ENCODE peak calls at places on chromosome 17, in nine cellular contexts. One of them, this sample, is unnamed.

GRCh38 chr17:76082326-76083251 is 3.6 kb downstream of the ZACN start:
- DNase-seq in AG04450: no peak
- DNase-seq in CD4-positive, alpha-beta memory T cell: no peak
- DNase-seq in IMR-90: no peak
- DNase-seq in colonic mucosa: no peak
- DNase-seq in uterus: no peak
- DNase-seq in aorta: no peak
- DNase-seq in lower lobe of right lung: peak
- DNase-seq in cardiac muscle cell: peak
- DNase-seq in this sample: no peak

GRCh38 chr17:15972497-15972951 is 27.0 kb downstream of the ZSWIM7 start:
- DNase-seq in AG04450: no peak
- DNase-seq in CD4-positive, alpha-beta memory T cell: no peak
- DNase-seq in IMR-90: no peak
- DNase-seq in colonic mucosa: no peak
- DNase-seq in uterus: no peak
- DNase-seq in aorta: no peak
- DNase-seq in lower lobe of right lung: no peak
- DNase-seq in cardiac muscle cell: no peak
- DNase-seq in this sample: no peak

GRCh38 chr17:80455784-80456183 is 20.6 kb downstream of the NPTX1 start:
- DNase-seq in AG04450: no peak
- DNase-seq in CD4-positive, alpha-beta memory T cell: no peak
- DNase-seq in IMR-90: no peak
- DNase-seq in colonic mucosa: no peak
- DNase-seq in uterus: no peak
- DNase-seq in aorta: no peak
- DNase-seq in lower lobe of right lung: no peak
- DNase-seq in cardiac muscle cell: no peak
- DNase-seq in this sample: no peak

GRCh38 chr17:70810609-70811008 is 641.3 kb downstream of the KCNJ2 start:
- DNase-seq in AG04450: peak
- DNase-seq in CD4-positive, alpha-beta memory T cell: no peak
- DNase-seq in IMR-90: peak
- DNase-seq in colonic mucosa: no peak
- DNase-seq in uterus: no peak
- DNase-seq in aorta: no peak
- DNase-seq in lower lobe of right lung: no peak
- DNase-seq in cardiac muscle cell: no peak
- DNase-seq in this sample: no peak

GRCh38 chr17:66713533-66714042 is 121.3 kb upstream of the CACNG5 start:
- DNase-seq in AG04450: no peak
- DNase-seq in CD4-positive, alpha-beta memory T cell: no peak
- DNase-seq in IMR-90: no peak
- DNase-seq in colonic mucosa: no peak
- DNase-seq in uterus: no peak
- DNase-seq in aorta: no peak
- DNase-seq in lower lobe of right lung: no peak
- DNase-seq in cardiac muscle cell: peak
- DNase-seq in this sample: no peak

GRCh38 chr17:83101805-83102480 is 22.5 kb downstream of the METRNL start:
- DNase-seq in AG04450: no peak
- DNase-seq in CD4-positive, alpha-beta memory T cell: no peak
- DNase-seq in IMR-90: no peak
- DNase-seq in colonic mucosa: peak
- DNase-seq in uterus: no peak
- DNase-seq in aorta: peak
- DNase-seq in lower lobe of right lung: peak
- DNase-seq in cardiac muscle cell: no peak
- DNase-seq in this sample: no peak

GRCh38 chr17:69287168-69287567 is 39.8 kb downstream of the ABCA5 start:
- DNase-seq in AG04450: no peak
- DNase-seq in CD4-positive, alpha-beta memory T cell: no peak
- DNase-seq in IMR-90: peak
- DNase-seq in colonic mucosa: no peak
- DNase-seq in uterus: no peak
- DNase-seq in aorta: no peak
- DNase-seq in lower lobe of right lung: no peak
- DNase-seq in cardiac muscle cell: no peak
- DNase-seq in this sample: no peak

GRCh38 chr17:48542114-48542955 is 2.6 kb downstream of the HOXB2 start:
- DNase-seq in AG04450: no peak
- DNase-seq in CD4-positive, alpha-beta memory T cell: no peak
- DNase-seq in IMR-90: peak
- DNase-seq in colonic mucosa: no peak
- DNase-seq in uterus: peak
- DNase-seq in aorta: no peak
- DNase-seq in lower lobe of right lung: no peak
- DNase-seq in cardiac muscle cell: no peak
- DNase-seq in this sample: no peak

GRCh38 chr17:19766421-19767270 is 18.5 kb upstream of the ALDH3A1 start:
- DNase-seq in AG04450: no peak
- DNase-seq in CD4-positive, alpha-beta memory T cell: peak
- DNase-seq in IMR-90: peak
- DNase-seq in colonic mucosa: peak
- DNase-seq in uterus: peak
- DNase-seq in aorta: peak
- DNase-seq in lower lobe of right lung: peak
- DNase-seq in cardiac muscle cell: peak
- DNase-seq in this sample: peak

GRCh38 chr17:35116845-35117244 is 2.8 kb downstream of the RAD51D start:
- DNase-seq in AG04450: no peak
- DNase-seq in CD4-positive, alpha-beta memory T cell: no peak
- DNase-seq in IMR-90: no peak
- DNase-seq in colonic mucosa: no peak
- DNase-seq in uterus: no peak
- DNase-seq in aorta: no peak
- DNase-seq in lower lobe of right lung: no peak
- DNase-seq in cardiac muscle cell: no peak
- DNase-seq in this sample: no peak

GRCh38 chr17:7191571-7192270 is 12.6 kb upstream of the ASGR1 start:
- DNase-seq in AG04450: no peak
- DNase-seq in CD4-positive, alpha-beta memory T cell: no peak
- DNase-seq in IMR-90: peak
- DNase-seq in colonic mucosa: peak
- DNase-seq in uterus: peak
- DNase-seq in aorta: peak
- DNase-seq in lower lobe of right lung: peak
- DNase-seq in cardiac muscle cell: peak
- DNase-seq in this sample: no peak

GRCh38 chr17:29577778-29578211 is 9.3 kb downstream of the TP53I13 start:
- DNase-seq in AG04450: no peak
- DNase-seq in CD4-positive, alpha-beta memory T cell: no peak
- DNase-seq in IMR-90: peak
- DNase-seq in colonic mucosa: no peak
- DNase-seq in uterus: peak
- DNase-seq in aorta: peak
- DNase-seq in lower lobe of right lung: peak
- DNase-seq in cardiac muscle cell: no peak
- DNase-seq in this sample: peak

GRCh38 chr17:44323359-44324091 is 1.1 kb downstream of the SLC25A39 start:
- DNase-seq in AG04450: no peak
- DNase-seq in CD4-positive, alpha-beta memory T cell: no peak
- DNase-seq in IMR-90: no peak
- DNase-seq in colonic mucosa: peak
- DNase-seq in uterus: no peak
- DNase-seq in aorta: peak
- DNase-seq in lower lobe of right lung: no peak
- DNase-seq in cardiac muscle cell: no peak
- DNase-seq in this sample: no peak

GRCh38 chr17:44326867-44327444 is 2.3 kb upstream of the SLC25A39 start:
- DNase-seq in AG04450: peak
- DNase-seq in CD4-positive, alpha-beta memory T cell: peak
- DNase-seq in IMR-90: peak
- DNase-seq in colonic mucosa: peak
- DNase-seq in uterus: peak
- DNase-seq in aorta: peak
- DNase-seq in lower lobe of right lung: peak
- DNase-seq in cardiac muscle cell: peak
- DNase-seq in this sample: peak

GRCh38 chr17:44324092-44324570 is 492 bp downstream of the SLC25A39 start:
- DNase-seq in AG04450: no peak
- DNase-seq in CD4-positive, alpha-beta memory T cell: no peak
- DNase-seq in IMR-90: no peak
- DNase-seq in colonic mucosa: no peak
- DNase-seq in uterus: no peak
- DNase-seq in aorta: peak
- DNase-seq in lower lobe of right lung: peak
- DNase-seq in cardiac muscle cell: peak
- DNase-seq in this sample: peak

GRCh38 chr17:44322236-44322895 is 2.3 kb downstream of the SLC25A39 start:
- DNase-seq in AG04450: no peak
- DNase-seq in CD4-positive, alpha-beta memory T cell: no peak
- DNase-seq in IMR-90: no peak
- DNase-seq in colonic mucosa: no peak
- DNase-seq in uterus: no peak
- DNase-seq in aorta: peak
- DNase-seq in lower lobe of right lung: no peak
- DNase-seq in cardiac muscle cell: no peak
- DNase-seq in this sample: peak

DNA sequence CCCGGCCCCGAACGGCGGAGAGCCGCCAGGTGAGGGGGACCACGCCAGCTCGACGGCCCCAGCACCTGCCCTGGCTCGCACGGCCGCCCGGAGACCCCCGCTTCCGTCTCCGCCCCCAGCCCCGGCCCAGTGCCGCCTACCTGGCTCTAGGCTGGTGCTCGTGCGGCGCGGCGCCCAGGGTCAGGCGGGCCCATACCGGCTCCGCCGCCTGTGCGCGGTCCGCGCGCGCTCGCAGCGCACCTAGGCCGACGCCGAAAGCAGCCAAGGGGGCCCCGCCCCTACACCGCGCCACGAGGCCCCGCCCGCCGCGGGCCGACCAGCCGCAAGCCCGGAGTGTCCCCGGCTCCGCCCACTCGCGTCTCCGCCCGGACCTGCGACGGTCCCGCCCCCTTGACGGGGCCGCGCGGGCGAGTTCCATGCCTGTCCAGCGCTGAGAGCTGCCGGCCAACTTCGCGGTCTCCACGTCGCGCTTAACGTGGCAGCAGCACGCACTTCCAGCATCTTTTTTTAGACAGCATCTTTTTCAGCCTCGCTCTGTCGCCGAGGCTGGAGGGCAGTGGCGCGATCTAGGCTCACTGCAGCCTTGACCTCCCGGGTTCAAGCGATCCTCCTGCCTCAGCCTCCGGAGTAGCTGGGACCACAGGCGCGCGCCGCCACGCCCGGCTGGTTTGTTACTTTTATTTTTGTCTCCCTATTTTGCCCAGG is at the start of gene SLC25A39:
- DNase-seq in AG04450: peak
- DNase-seq in CD4-positive, alpha-beta memory T cell: peak
- DNase-seq in IMR-90: peak
- DNase-seq in colonic mucosa: peak
- DNase-seq in uterus: peak
- DNase-seq in aorta: peak
- DNase-seq in lower lobe of right lung: peak
- DNase-seq in cardiac muscle cell: peak
- DNase-seq in this sample: peak
- H3K27ac ChIP-seq in AG04450: peak
- H3K27ac ChIP-seq in CD4-positive, alpha-beta memory T cell: peak
- H3K27ac ChIP-seq in IMR-90: peak
- H3K27ac ChIP-seq in colonic mucosa: peak
- H3K27ac ChIP-seq in uterus: peak
- H3K27ac ChIP-seq in aorta: peak
- H3K27ac ChIP-seq in lower lobe of right lung: peak
- H3K27ac ChIP-seq in cardiac muscle cell: peak
- H3K27ac ChIP-seq in this sample: peak

GRCh38 chr17:38404174-38404943 is 23.9 kb upstream of the ARHGAP23 start:
- DNase-seq in AG04450: no peak
- DNase-seq in CD4-positive, alpha-beta memory T cell: no peak
- DNase-seq in IMR-90: no peak
- DNase-seq in colonic mucosa: no peak
- DNase-seq in uterus: no peak
- DNase-seq in aorta: no peak
- DNase-seq in lower lobe of right lung: no peak
- DNase-seq in cardiac muscle cell: no peak
- DNase-seq in this sample: no peak
- H3K4me3 ChIP-seq in AG04450: no peak
- H3K4me3 ChIP-seq in CD4-positive, alpha-beta memory T cell: no peak
- H3K4me3 ChIP-seq in IMR-90: no peak
- H3K4me3 ChIP-seq in colonic mucosa: no peak
- H3K4me3 ChIP-seq in uterus: no peak
- H3K4me3 ChIP-seq in aorta: no peak
- H3K4me3 ChIP-seq in lower lobe of right lung: no peak
- H3K4me3 ChIP-seq in cardiac muscle cell: no peak
- H3K4me3 ChIP-seq in this sample: no peak

GRCh38 chr17:45149037-45149668 is 878 bp downstream of the HEXIM1 start:
- DNase-seq in AG04450: no peak
- DNase-seq in CD4-positive, alpha-beta memory T cell: peak
- DNase-seq in IMR-90: peak
- DNase-seq in colonic mucosa: peak
- DNase-seq in uterus: peak
- DNase-seq in aorta: peak
- DNase-seq in lower lobe of right lung: peak
- DNase-seq in cardiac muscle cell: peak
- DNase-seq in this sample: peak

GRCh38 chr17:45147102-45147580 is 1.1 kb upstream of the HEXIM1 start:
- DNase-seq in AG04450: no peak
- DNase-seq in CD4-positive, alpha-beta memory T cell: no peak
- DNase-seq in IMR-90: peak
- DNase-seq in colonic mucosa: no peak
- DNase-seq in uterus: no peak
- DNase-seq in aorta: peak
- DNase-seq in lower lobe of right lung: peak
- DNase-seq in cardiac muscle cell: peak
- DNase-seq in this sample: no peak

GRCh38 chr17:45147581-45148182 is 593 bp upstream of the HEXIM1 start:
- DNase-seq in AG04450: peak
- DNase-seq in CD4-positive, alpha-beta memory T cell: peak
- DNase-seq in IMR-90: peak
- DNase-seq in colonic mucosa: peak
- DNase-seq in uterus: peak
- DNase-seq in aorta: peak
- DNase-seq in lower lobe of right lung: peak
- DNase-seq in cardiac muscle cell: peak
- DNase-seq in this sample: peak

GRCh38 chr17:45149669-45150603 is 1.7 kb downstream of the HEXIM1 start:
- DNase-seq in AG04450: no peak
- DNase-seq in CD4-positive, alpha-beta memory T cell: no peak
- DNase-seq in IMR-90: peak
- DNase-seq in colonic mucosa: peak
- DNase-seq in uterus: peak
- DNase-seq in aorta: peak
- DNase-seq in lower lobe of right lung: peak
- DNase-seq in cardiac muscle cell: peak
- DNase-seq in this sample: peak

GRCh38 chr17:45148183-45149036 is at the start of gene HEXIM1:
- DNase-seq in AG04450: peak
- DNase-seq in CD4-positive, alpha-beta memory T cell: peak
- DNase-seq in IMR-90: peak
- DNase-seq in colonic mucosa: peak
- DNase-seq in uterus: peak
- DNase-seq in aorta: peak
- DNase-seq in lower lobe of right lung: peak
- DNase-seq in cardiac muscle cell: peak
- DNase-seq in this sample: peak
- H3K27ac ChIP-seq in AG04450: peak
- H3K27ac ChIP-seq in CD4-positive, alpha-beta memory T cell: peak
- H3K27ac ChIP-seq in IMR-90: peak
- H3K27ac ChIP-seq in colonic mucosa: peak
- H3K27ac ChIP-seq in uterus: peak
- H3K27ac ChIP-seq in aorta: peak
- H3K27ac ChIP-seq in lower lobe of right lung: peak
- H3K27ac ChIP-seq in cardiac muscle cell: peak
- H3K27ac ChIP-seq in this sample: peak

GRCh38 chr17:73394523-73395450 is 83.0 kb upstream of the CDC42EP4 start:
- DNase-seq in AG04450: no peak
- DNase-seq in CD4-positive, alpha-beta memory T cell: no peak
- DNase-seq in IMR-90: no peak
- DNase-seq in colonic mucosa: no peak
- DNase-seq in uterus: no peak
- DNase-seq in aorta: no peak
- DNase-seq in lower lobe of right lung: peak
- DNase-seq in cardiac muscle cell: no peak
- DNase-seq in this sample: no peak
- H3K4me3 ChIP-seq in AG04450: no peak
- H3K4me3 ChIP-seq in CD4-positive, alpha-beta memory T cell: no peak
- H3K4me3 ChIP-seq in IMR-90: no peak
- H3K4me3 ChIP-seq in colonic mucosa: no peak
- H3K4me3 ChIP-seq in uterus: no peak
- H3K4me3 ChIP-seq in aorta: no peak
- H3K4me3 ChIP-seq in lower lobe of right lung: no peak
- H3K4me3 ChIP-seq in cardiac muscle cell: no peak
- H3K4me3 ChIP-seq in this sample: no peak